ENCODE peak calls at places on chromosomes 7 and 10, in eight cellular contexts. B, Q, X, V, P, E, Z and O are unnamed samples.

GRCh38 chr7:29483219-29484104 is 80.2 kb upstream of the PRR15 start:
- DNase-seq in B (peak), Q (no peak), X (no peak), V (no peak), P (no peak), E (peak), Z (no peak), O (no peak)

GRCh38 chr7:37287093-37287492 is 161.6 kb downstream of the ELMO1 start:
- DNase-seq in B (no peak), Q (no peak), X (no peak), V (no peak), P (no peak), E (no peak), Z (no peak), O (no peak)

GRCh38 chr7:5430612-5430947 is 6.9 kb upstream of the TNRC18 start:
- DNase-seq in B (no peak), Q (no peak), X (no peak), V (no peak), P (no peak), E (no peak), Z (no peak), O (no peak)

GRCh38 chr10:72297281-72297967 is 23.7 kb downstream of the DDIT4 start:
- DNase-seq in B (no peak), Q (peak), X (peak), V (peak), P (no peak), E (peak), Z (peak), O (peak)

GRCh38 chr10:86312701-86313270 is 53.8 kb downstream of the GRID1 start:
- DNase-seq in B (no peak), Q (no peak), X (no peak), V (no peak), P (no peak), E (no peak), Z (no peak), O (no peak)

GRCh38 chr10:7339503-7339902 is 71.3 kb downstream of the SFMBT2 start:
- DNase-seq in B (no peak), Q (no peak), X (no peak), V (no peak), P (no peak), E (no peak), Z (no peak), O (no peak)

GRCh38 chr7:156751319-156751718 is 110.7 kb downstream of the RNF32 start:
- DNase-seq in B (no peak), Q (peak), X (no peak), V (no peak), P (no peak), E (no peak), Z (no peak), O (no peak)

GRCh38 chr7:48868916-48869315 is 55.4 kb upstream of the CDC14C start:
- DNase-seq in B (no peak), Q (no peak), X (no peak), V (no peak), P (no peak), E (no peak), Z (no peak), O (no peak)

GRCh38 chr10:80896959-80897358 is 359.3 kb downstream of the SH2D4B start:
- DNase-seq in B (no peak), Q (no peak), X (no peak), V (no peak), P (no peak), E (no peak), Z (no peak), O (no peak)

GRCh38 chr10:18332048-18332447 is 191.8 kb downstream of the CACNB2 start:
- DNase-seq in B (no peak), Q (no peak), X (no peak), V (no peak), P (no peak), E (no peak), Z (no peak), O (no peak)

GRCh38 chr10:116849271-116850057 is at the start of gene ENO4:
- DNase-seq in B (peak), Q (peak), X (peak), V (peak), P (peak), E (peak), Z (peak), O (no peak)

GRCh38 chr10:32909461-32909860 is 48.6 kb downstream of the ITGB1 start:
- DNase-seq in B (no peak), Q (no peak), X (no peak), V (no peak), P (no peak), E (no peak), Z (no peak), O (no peak)

GRCh38 chr10:11162828-11163599 is 145.3 kb downstream of the CELF2 start:
- DNase-seq in B (no peak), Q (peak), X (peak), V (peak), P (no peak), E (no peak), Z (peak), O (peak)

GRCh38 chr10:82378146-82378545 is 503.2 kb downstream of the NRG3 start:
- DNase-seq in B (no peak), Q (peak), X (peak), V (no peak), P (no peak), E (peak), Z (no peak), O (no peak)

GRCh38 chr10:63281967-63282366 is 148.8 kb downstream of the NRBF2 start:
- DNase-seq in B (no peak), Q (no peak), X (no peak), V (no peak), P (no peak), E (no peak), Z (no peak), O (no peak)

GRCh38 chr7:80666376-80666775 is 27.9 kb downstream of the CD36 start:
- DNase-seq in B (no peak), Q (no peak), X (no peak), V (no peak), P (no peak), E (no peak), Z (no peak), O (no peak)

GRCh38 chr10:110361800-110362456 is 57.2 kb upstream of the SMNDC1 start:
- DNase-seq in B (no peak), Q (no peak), X (no peak), V (no peak), P (no peak), E (no peak), Z (no peak), O (no peak)

GRCh38 chr10:133211141-133211830 is 18.7 kb upstream of the UTF1 start:
- DNase-seq in B (no peak), Q (no peak), X (no peak), V (no peak), P (no peak), E (no peak), Z (no peak), O (no peak)

GRCh38 chr7:52719677-52720076 is 315.8 kb upstream of the POM121L12 start:
- DNase-seq in B (no peak), Q (no peak), X (no peak), V (no peak), P (no peak), E (no peak), Z (no peak), O (no peak)

GRCh38 chr7:35727571-35727970 is 32.6 kb upstream of the HERPUD2 start:
- DNase-seq in B (no peak), Q (no peak), X (no peak), V (no peak), P (no peak), E (no peak), Z (no peak), O (peak)

GRCh38 chr7:30740417-30741181 is 11.3 kb upstream of the INMT start:
- DNase-seq in B (peak), Q (peak), X (peak), V (peak), P (peak), E (peak), Z (peak), O (peak)

GRCh38 chr7:50068026-50068425 is 25.0 kb downstream of the ZPBP start:
- DNase-seq in B (peak), Q (no peak), X (no peak), V (no peak), P (peak), E (no peak), Z (no peak), O (no peak)

GRCh38 chr10:87534173-87534858 is 29.6 kb downstream of the MINPP1 start:
- DNase-seq in B (no peak), Q (no peak), X (no peak), V (no peak), P (no peak), E (no peak), Z (no peak), O (no peak)

GRCh38 chr10:124722812-124723783 is 21.1 kb downstream of the FAM53B start:
- DNase-seq in B (no peak), Q (no peak), X (no peak), V (no peak), P (no peak), E (no peak), Z (peak), O (peak)

GRCh38 chr10:111515264-111515663 is 438.4 kb downstream of the ADRA2A start:
- DNase-seq in B (no peak), Q (no peak), X (no peak), V (no peak), P (no peak), E (no peak), Z (no peak), O (no peak)

GRCh38 chr10:102643346-102644065 is 773 bp upstream of the TRIM8 start:
- DNase-seq in B (peak), Q (peak), X (peak), V (peak), P (peak), E (peak), Z (peak), O (peak)

GRCh38 chr10:61837748-61838055 is 63.8 kb upstream of the ARID5B start:
- DNase-seq in B (peak), Q (no peak), X (no peak), V (no peak), P (peak), E (no peak), Z (no peak), O (no peak)

GRCh38 chr10:124332426-124332825 is 86.3 kb downstream of the OAT start:
- DNase-seq in B (no peak), Q (no peak), X (no peak), V (no peak), P (no peak), E (no peak), Z (no peak), O (no peak)

GRCh38 chr10:102752934-102753664 is 9.4 kb downstream of the WBP1L start:
- DNase-seq in B (peak), Q (no peak), X (peak), V (peak), P (peak), E (no peak), Z (peak), O (peak)

GRCh38 chr10:94138391-94138790 is 144.7 kb downstream of the PLCE1 start:
- DNase-seq in B (no peak), Q (no peak), X (no peak), V (no peak), P (no peak), E (no peak), Z (no peak), O (no peak)

DNA sequence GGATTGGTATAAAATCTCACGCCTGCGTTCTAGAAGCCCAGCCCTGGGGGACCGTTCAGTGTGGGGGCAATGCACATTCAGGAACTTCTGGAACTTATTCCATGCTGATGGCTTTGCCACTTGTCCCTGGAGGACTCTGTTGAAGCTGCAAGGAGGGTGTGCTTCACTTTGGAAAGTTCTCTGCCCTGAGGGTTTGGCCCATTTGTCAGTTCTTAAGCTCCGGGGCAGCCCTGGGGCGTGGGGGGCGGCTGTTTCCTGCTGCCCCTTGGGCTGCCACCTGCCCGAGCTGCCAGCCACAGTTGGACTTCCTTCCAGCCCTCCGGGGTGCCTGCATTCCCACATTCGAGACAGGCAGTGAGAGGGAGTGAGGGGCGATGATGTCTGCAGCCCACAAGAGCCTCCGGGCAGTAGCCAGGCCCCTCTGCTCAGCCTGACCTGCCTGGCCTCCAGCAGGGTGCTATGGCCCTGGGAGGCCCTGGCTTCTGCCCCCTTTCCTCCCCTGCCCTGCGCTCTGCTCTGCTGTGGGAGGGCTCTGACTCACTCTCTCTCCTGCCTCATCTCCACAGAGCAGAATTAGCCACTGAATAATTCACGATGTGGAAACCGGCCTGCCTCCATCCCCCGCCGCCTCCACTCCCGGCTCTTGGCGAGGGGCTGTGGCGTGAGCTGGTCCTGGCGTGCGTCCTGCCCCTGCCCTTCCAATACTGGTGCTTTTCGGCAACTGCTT is 1.9 kb downstream of the TTYH3 start:
- DNase-seq in B (peak), Q (peak), X (peak), V (no peak), P (peak), E (peak), Z (no peak), O (no peak)
- TF ChIP-seq POLR2A in B (no peak), Q (peak), X (no peak), V (no peak), P (peak), E (no peak), Z (peak), O (no peak)

GRCh38 chr7:116443101-116443523 is 56.4 kb upstream of the CAV2 start:
- DNase-seq in B (peak), Q (no peak), X (no peak), V (no peak), P (peak), E (no peak), Z (no peak), O (no peak)

GRCh38 chr7:116439005-116439404 is 60.5 kb upstream of the CAV2 start:
- DNase-seq in B (no peak), Q (no peak), X (no peak), V (no peak), P (no peak), E (no peak), Z (no peak), O (no peak)

GRCh38 chr7:116439856-116440549 is 59.5 kb upstream of the CAV2 start:
- DNase-seq in B (no peak), Q (no peak), X (peak), V (no peak), P (no peak), E (no peak), Z (no peak), O (no peak)

GRCh38 chr7:116443646-116444045 is 55.9 kb upstream of the CAV2 start:
- DNase-seq in B (no peak), Q (no peak), X (no peak), V (no peak), P (no peak), E (no peak), Z (no peak), O (no peak)

GRCh38 chr7:116441534-116441933 is 58.0 kb upstream of the CAV2 start:
- DNase-seq in B (no peak), Q (no peak), X (no peak), V (no peak), P (no peak), E (no peak), Z (no peak), O (no peak)
- TF ChIP-seq POLR2A in B (no peak), Q (no peak), X (no peak), V (no peak), P (no peak), E (no peak), Z (no peak), O (no peak)

GRCh38 chr10:79229830-79230562 is 117.3 kb upstream of the PPIF start:
- DNase-seq in B (no peak), Q (no peak), X (no peak), V (no peak), P (no peak), E (no peak), Z (no peak), O (no peak)
- TF ChIP-seq POLR2A in B (no peak), Q (no peak), X (no peak), V (no peak), P (no peak), E (no peak), Z (no peak), O (no peak)

GRCh38 chr7:149229526-149229925 is 9.9 kb upstream of the ZNF212 start:
- DNase-seq in B (no peak), Q (no peak), X (no peak), V (no peak), P (no peak), E (no peak), Z (no peak), O (no peak)
- TF ChIP-seq POLR2A in B (no peak), Q (no peak), X (no peak), V (no peak), P (no peak), E (no peak), Z (no peak), O (no peak)

DNA sequence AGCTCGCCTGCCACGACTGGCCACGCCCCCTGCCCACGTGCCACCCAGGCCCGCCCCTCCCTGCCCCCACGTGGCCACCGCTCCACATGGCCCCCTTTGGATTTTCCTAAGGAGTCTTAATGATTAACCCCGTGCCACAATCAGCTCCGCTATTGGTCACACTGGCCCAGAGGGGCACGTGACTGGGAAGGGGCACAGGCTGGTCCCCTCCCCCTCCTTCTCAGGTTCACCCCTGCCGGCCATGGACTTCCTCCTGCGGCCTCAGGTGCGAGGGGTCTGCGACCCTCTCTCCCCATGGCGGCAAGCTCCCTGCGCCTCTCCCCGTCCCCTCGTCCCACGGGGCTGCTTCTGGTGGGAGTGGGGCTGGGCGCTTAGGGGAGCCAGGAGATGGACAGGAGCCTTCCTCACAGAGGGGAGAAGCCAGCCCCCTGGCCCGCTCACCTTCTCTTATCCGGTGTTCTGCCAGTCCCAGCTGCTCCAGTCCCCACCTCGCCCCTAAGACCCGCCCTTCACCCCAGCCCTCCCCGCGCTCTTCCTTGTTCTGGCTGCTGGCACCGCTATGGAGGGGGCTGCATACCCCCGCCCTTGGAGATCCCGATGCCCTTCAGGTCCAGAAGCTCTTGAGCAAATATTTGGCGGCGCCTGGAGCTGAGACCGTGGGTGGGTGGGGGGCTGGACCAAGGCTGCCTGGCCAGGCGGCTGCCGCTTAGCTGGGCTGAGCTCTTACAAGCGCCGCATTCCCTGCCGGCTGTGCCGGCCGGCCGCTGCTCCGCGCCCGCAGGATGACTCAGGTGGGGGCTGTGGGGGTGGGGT is 3.2 kb downstream of the SLC4A2 start:
- DNase-seq in B (peak), Q (peak), X (no peak), V (no peak), P (peak), E (peak), Z (peak), O (peak)
- TF ChIP-seq POLR2A in B (peak), Q (no peak), X (no peak), V (no peak), P (peak), E (no peak), Z (peak), O (no peak)

DNA sequence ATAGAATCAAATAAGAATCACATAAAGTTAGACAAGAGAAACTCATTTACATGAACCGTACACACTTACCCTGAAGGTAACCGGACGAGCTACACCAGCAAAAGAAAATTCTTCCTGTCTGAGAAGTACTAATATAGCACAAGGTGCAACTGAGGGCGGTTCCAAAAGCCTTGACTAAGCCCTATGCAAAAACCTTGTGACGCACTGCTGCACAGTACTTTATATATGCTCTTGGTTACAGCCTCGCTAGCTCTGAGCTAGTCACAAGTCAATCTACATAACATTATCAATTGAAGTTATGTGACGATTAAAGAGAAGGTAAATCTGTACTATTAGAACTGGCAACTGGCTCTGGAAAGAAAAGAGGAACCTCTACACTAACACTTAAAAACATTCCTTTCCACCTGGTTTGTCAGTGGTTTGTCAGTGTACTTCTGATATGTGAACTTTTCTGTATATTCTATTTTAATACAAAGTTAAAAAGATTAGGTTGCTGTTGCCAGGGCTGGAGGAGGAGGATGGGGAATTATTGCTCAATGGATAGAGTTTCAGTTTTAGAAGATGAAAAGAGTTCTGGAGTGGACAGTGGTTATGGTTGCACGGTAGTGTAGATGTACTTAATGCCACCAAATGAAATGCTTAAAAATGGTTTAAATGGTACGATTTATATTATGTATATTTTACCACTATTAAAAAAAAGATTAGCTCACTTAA is 21.6 kb downstream of the NT5C3A start:
- DNase-seq in B (no peak), Q (peak), X (peak), V (peak), P (no peak), E (no peak), Z (no peak), O (peak)
- TF ChIP-seq POLR2A in B (no peak), Q (no peak), X (no peak), V (no peak), P (no peak), E (no peak), Z (peak), O (peak)

GRCh38 chr7:127680983-127681382 is 29.0 kb downstream of the SND1 start:
- DNase-seq in B (no peak), Q (no peak), X (no peak), V (no peak), P (no peak), E (no peak), Z (no peak), O (no peak)
- TF ChIP-seq POLR2A in B (no peak), Q (no peak), X (no peak), V (no peak), P (no peak), E (no peak), Z (no peak), O (no peak)

GRCh38 chr10:30820282-30820991 is 190.9 kb upstream of the LYZL2 start:
- DNase-seq in B (no peak), Q (no peak), X (no peak), V (no peak), P (no peak), E (no peak), Z (no peak), O (peak)
- TF ChIP-seq POLR2A in B (no peak), Q (no peak), X (no peak), V (no peak), P (no peak), E (no peak), Z (no peak), O (no peak)